ENCODE peak calls at places on chromosomes 4 and X, in nine cellular contexts. H is GM23338, O is pancreas, Q is ovary, P is fibroblast of pulmonary artery, F is GM12878, R is fibroblast of mammary gland, B is Peyer's patch, Y is dorsolateral prefrontal cortex. C is an unnamed sample.
A peak's percentile ranks its signal among the peaks of the same experiment; 100 is the strongest.

GRCh38 chrX:15838017-15838416 is 16.6 kb downstream of the AP1S2 start:
- DNase-seq in H (peak; percentile 62), O (no peak), Q (no peak), P (no peak), F (no peak), R (no peak), B (no peak), Y (no peak), C (no peak)

GRCh38 chr4:4697584-4697983 is 155.7 kb upstream of the STX18 start:
- DNase-seq in H (no peak), O (no peak), Q (no peak), P (no peak), F (no peak), R (no peak), B (no peak), Y (no peak), C (no peak)

GRCh38 chrX:106050054-106050453 is 11.5 kb upstream of the SERPINA7 start:
- DNase-seq in H (no peak), O (no peak), Q (no peak), P (no peak), F (no peak), R (no peak), B (no peak), Y (no peak), C (no peak)

GRCh38 chr4:95674451-95675095 is 125.8 kb upstream of the UNC5C start:
- DNase-seq in H (no peak), O (no peak), Q (no peak), P (peak; percentile 80), F (no peak), R (no peak), B (no peak), Y (no peak), C (no peak)

GRCh38 chrX:108735087-108735679 is 1.2 kb downstream of the IRS4 start:
- DNase-seq in H (peak; percentile 59), O (peak; percentile 20), Q (peak; percentile 9), P (no peak), F (no peak), R (no peak), B (no peak), Y (no peak), C (no peak)

GRCh38 chrX:3815896-3816664 is 102.6 kb upstream of the PRKX start:
- DNase-seq in H (peak; percentile 49), O (peak; percentile 66), Q (peak; percentile 57), P (peak; percentile 16), F (peak; percentile 13), R (peak; percentile 28), B (peak; percentile 47), Y (peak; percentile 49), C (peak; percentile 70)

GRCh38 chrX:45508459-45508858 is 307.8 kb upstream of the DIPK2B start:
- DNase-seq in H (no peak), O (no peak), Q (no peak), P (peak; percentile 29), F (no peak), R (peak; percentile 83), B (no peak), Y (no peak), C (no peak)

GRCh38 chr4:174522183-174523002 is at the start of gene HPGD:
- DNase-seq in H (peak; percentile 73), O (peak; percentile 25), Q (no peak), P (no peak), F (no peak), R (no peak), B (peak; percentile 24), Y (no peak), C (peak; percentile 30)

GRCh38 chr4:108849611-108850406 is 87.0 kb upstream of the ETNPPL start:
- DNase-seq in H (peak; percentile 44), O (no peak), Q (no peak), P (peak; percentile 30), F (peak; percentile 13), R (peak; percentile 76), B (no peak), Y (no peak), C (peak; percentile 24)

GRCh38 chr4:153539058-153539826 is 73.1 kb downstream of the TMEM131L start:
- DNase-seq in H (no peak), O (peak; percentile 48), Q (no peak), P (no peak), F (no peak), R (no peak), B (no peak), Y (no peak), C (no peak)

GRCh38 chrX:17000751-17001150 is 54.3 kb downstream of the REPS2 start:
- DNase-seq in H (no peak), O (no peak), Q (no peak), P (no peak), F (no peak), R (no peak), B (no peak), Y (no peak), C (no peak)

GRCh38 chrX:87924619-87925018 is 407.0 kb downstream of the KLHL4 start:
- DNase-seq in H (no peak), O (no peak), Q (no peak), P (no peak), F (no peak), R (no peak), B (no peak), Y (no peak), C (no peak)

GRCh38 chr4:81032174-81032551 is 1.7 kb downstream of the BMP3 start:
- DNase-seq in H (peak; percentile 41), O (no peak), Q (no peak), P (no peak), F (no peak), R (no peak), B (no peak), Y (no peak), C (no peak)
- H3K4me3 ChIP-seq in H (peak overlapping the region; percentile 77), O (no peak overlapping the region), Q (no peak overlapping the region), P (no peak overlapping the region), F (no peak overlapping the region), R (no peak overlapping the region), B (peak overlapping the region; percentile 58), Y (no peak overlapping the region), C (no peak overlapping the region)

DNA sequence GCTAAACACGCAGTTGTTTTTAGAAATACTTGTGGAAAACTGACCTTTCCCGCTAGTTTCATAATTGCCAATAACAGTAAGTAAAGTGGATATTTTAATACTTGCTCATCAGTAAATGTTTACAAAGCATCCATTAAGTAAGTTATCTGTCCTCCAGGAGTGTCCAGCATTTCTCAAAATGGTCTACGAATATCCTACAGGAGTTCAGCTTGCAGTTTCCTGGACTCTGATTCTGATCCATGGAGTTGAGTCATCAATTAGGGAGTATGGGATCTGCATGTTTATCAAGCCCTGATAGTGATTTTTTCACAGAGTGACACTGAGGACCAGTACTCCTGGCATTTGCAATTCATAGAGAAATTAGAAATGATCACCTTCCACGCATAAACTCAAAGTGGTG is 325.2 kb upstream of the AADAT start:
- DNase-seq in H (no peak), O (no peak), Q (no peak), P (no peak), F (no peak), R (peak; percentile 58), B (no peak), Y (no peak), C (no peak)
- TF ChIP-seq CTCF in H (no peak), O (no peak), Q (no peak), P (no peak), F (no peak), R (no peak), B (no peak), Y (no peak), C (no peak)

DNA sequence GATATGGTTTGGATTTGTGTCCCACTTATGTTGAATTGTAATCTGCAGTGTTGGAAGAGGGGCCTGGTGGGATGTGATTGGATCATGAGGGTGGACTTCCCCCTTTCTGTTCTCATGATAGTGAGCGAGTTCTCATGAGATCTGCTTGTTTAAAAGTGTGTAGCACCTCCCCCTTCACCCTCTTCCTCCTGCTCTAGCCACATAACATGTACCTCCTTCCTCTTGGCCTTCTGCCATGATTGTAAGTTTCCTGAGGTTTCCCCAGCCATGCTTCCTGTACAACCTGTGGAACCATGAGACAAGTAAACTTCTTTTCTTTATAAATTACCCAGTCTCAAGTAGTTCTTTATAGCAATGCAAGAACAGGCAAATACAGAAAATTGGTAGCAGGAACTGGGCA is 138.7 kb downstream of the INPP4B start:
- DNase-seq in H (no peak), O (no peak), Q (no peak), P (no peak), F (no peak), R (no peak), B (no peak), Y (no peak), C (no peak)
- H3K4me3 ChIP-seq in H (no peak overlapping the region), O (no peak overlapping the region), Q (no peak overlapping the region), P (no peak overlapping the region), F (no peak overlapping the region), R (no peak overlapping the region), B (no peak overlapping the region), Y (no peak overlapping the region), C (no peak overlapping the region)

GRCh38 chr4:26204249-26204825 is 116.5 kb upstream of the RBPJ start:
- DNase-seq in H (no peak), O (peak; percentile 23), Q (no peak), P (no peak), F (no peak), R (no peak), B (no peak), Y (no peak), C (no peak)

GRCh38 chr4:26206981-26207380 is 113.8 kb upstream of the RBPJ start:
- DNase-seq in H (no peak), O (no peak), Q (no peak), P (no peak), F (no peak), R (peak; percentile 53), B (no peak), Y (no peak), C (no peak)

GRCh38 chr4:26206339-26206738 is 114.5 kb upstream of the RBPJ start:
- DNase-seq in H (no peak), O (peak; percentile 36), Q (no peak), P (peak; percentile 85), F (no peak), R (peak; percentile 95), B (no peak), Y (no peak), C (no peak)

GRCh38 chr4:26207631-26208030 is 113.2 kb upstream of the RBPJ start:
- DNase-seq in H (no peak), O (no peak), Q (no peak), P (no peak), F (no peak), R (peak; percentile 47), B (no peak), Y (no peak), C (no peak)

DNA sequence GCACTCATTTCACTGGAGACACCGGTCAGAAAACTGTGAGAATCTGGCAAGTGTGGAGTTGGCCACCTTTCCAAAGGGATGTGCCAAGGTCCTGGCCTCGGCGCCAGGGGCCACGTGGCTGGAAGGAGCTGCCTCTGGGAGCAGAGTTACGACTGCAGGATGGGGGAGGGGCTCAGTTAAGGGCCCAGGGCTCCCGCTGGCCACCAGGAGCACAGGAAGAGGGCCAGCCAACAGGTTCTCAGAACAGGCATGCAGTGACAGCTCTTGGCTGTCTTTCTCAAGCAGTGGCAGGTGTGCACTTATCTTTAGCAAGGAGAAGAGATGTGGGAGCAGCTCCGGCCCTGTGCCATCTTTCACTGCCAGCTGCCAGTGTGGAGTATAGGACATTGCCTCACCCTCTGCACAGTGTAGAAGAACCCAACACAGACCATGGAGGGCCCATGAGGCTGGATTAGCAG is 115.9 kb upstream of the RBPJ start:
- DNase-seq in H (peak; percentile 41), O (peak; percentile 96), Q (peak; percentile 38), P (no peak), F (no peak), R (no peak), B (no peak), Y (no peak), C (no peak)
- TF ChIP-seq CTCF in H (no peak), O (no peak), Q (no peak), P (no peak), F (no peak), R (no peak), B (no peak), Y (no peak), C (no peak)

GRCh38 chr4:52833941-52834525 is 28.1 kb upstream of the RASL11B start:
- DNase-seq in H (peak; percentile 41), O (no peak), Q (no peak), P (no peak), F (no peak), R (peak; percentile 71), B (no peak), Y (no peak), C (no peak)
- H3K4me3 ChIP-seq in H (no peak overlapping the region), O (no peak overlapping the region), Q (no peak overlapping the region), P (no peak overlapping the region), F (no peak overlapping the region), R (no peak overlapping the region), B (no peak overlapping the region), Y (no peak overlapping the region), C (no peak overlapping the region)